ENCODE peak calls at places on chromosomes 1 and 21, in nine cellular contexts. J is DND-41; F is lung; V is CD8-positive, alpha-beta T cell; X is SJSA1; W is MM.1S; H is GM23248; C is HFF-Myc; U is heart left ventricle. A is an unnamed sample.
A peak's percentile ranks its signal among the peaks of the same experiment; 100 is the strongest.

GRCh38 chr1:51378871-51379270 is 48.5 kb upstream of the TTC39A start:
- DNase-seq in J (no peak), F (no peak), V (no peak), X (no peak), W (no peak), H (no peak), C (no peak), U (no peak), A (no peak)

GRCh38 chr1:94543003-94543402 is 1.4 kb upstream of the F3 start:
- DNase-seq in J (no peak), F (no peak), V (no peak), X (no peak), W (no peak), H (peak; percentile 74), C (no peak), U (no peak), A (no peak)

GRCh38 chr1:84410328-84411107 is 12.2 kb downstream of the DNASE2B start:
- DNase-seq in J (no peak), F (no peak), V (no peak), X (no peak), W (no peak), H (no peak), C (no peak), U (no peak), A (no peak)

GRCh38 chr1:103144681-103145080 is 36.4 kb upstream of the COL11A1 start:
- DNase-seq in J (no peak), F (no peak), V (no peak), X (no peak), W (no peak), H (no peak), C (no peak), U (no peak), A (no peak)

GRCh38 chr1:24717867-24718650 is 27.2 kb upstream of the CLIC4 start:
- DNase-seq in J (no peak), F (no peak), V (no peak), X (no peak), W (no peak), H (no peak), C (no peak), U (no peak), A (no peak)

GRCh38 chr1:233627823-233628222 is 13.9 kb downstream of the KCNK1 start:
- DNase-seq in J (no peak), F (no peak), V (no peak), X (no peak), W (peak; percentile 74), H (no peak), C (no peak), U (no peak), A (no peak)

GRCh38 chr21:38742580-38743260 is 63.0 kb upstream of the ETS2 start:
- DNase-seq in J (no peak), F (no peak), V (no peak), X (no peak), W (no peak), H (no peak), C (no peak), U (no peak), A (no peak)

GRCh38 chr1:212062832-212063438 is 27.4 kb downstream of the DTL start:
- DNase-seq in J (no peak), F (no peak), V (no peak), X (no peak), W (peak; percentile 45), H (peak; percentile 78), C (no peak), U (no peak), A (no peak)

GRCh38 chr1:196423612-196424011 is 184.6 kb downstream of the KCNT2 start:
- DNase-seq in J (no peak), F (no peak), V (no peak), X (no peak), W (no peak), H (no peak), C (no peak), U (no peak), A (no peak)

GRCh38 chr1:45409243-45409642 is 69.0 kb upstream of the MUTYH start:
- DNase-seq in J (no peak), F (no peak), V (no peak), X (no peak), W (no peak), H (no peak), C (no peak), U (no peak), A (no peak)

GRCh38 chr1:1230656-1231399 is 973 bp downstream of the SDF4 start:
- DNase-seq in J (peak; percentile 41), F (no peak), V (no peak), X (no peak), W (no peak), H (peak; percentile 90), C (peak; percentile 44), U (no peak), A (no peak)

GRCh38 chr1:107683198-107683657 is 281.8 kb downstream of the VAV3 start:
- DNase-seq in J (no peak), F (no peak), V (no peak), X (no peak), W (no peak), H (peak; percentile 36), C (no peak), U (no peak), A (no peak)

GRCh38 chr1:227999056-227999930 is 7.5 kb upstream of the WNT3A start:
- DNase-seq in J (peak; percentile 70), F (peak; percentile 80), V (peak; percentile 73), X (peak; percentile 70), W (peak; percentile 86), H (peak; percentile 87), C (peak; percentile 25), U (peak; percentile 62), A (no peak)

GRCh38 chr1:98704474-98704873 is 43.0 kb downstream of the SNX7 start:
- DNase-seq in J (peak; percentile 23), F (no peak), V (no peak), X (peak; percentile 47), W (no peak), H (peak; percentile 2), C (peak; percentile 20), U (no peak), A (no peak)

GRCh38 chr1:205504311-205505075 is at the start of gene CDK18:
- DNase-seq in J (peak; percentile 81), F (peak; percentile 91), V (peak; percentile 53), X (no peak), W (peak; percentile 74), H (no peak), C (no peak), U (peak; percentile 86), A (no peak)

DNA sequence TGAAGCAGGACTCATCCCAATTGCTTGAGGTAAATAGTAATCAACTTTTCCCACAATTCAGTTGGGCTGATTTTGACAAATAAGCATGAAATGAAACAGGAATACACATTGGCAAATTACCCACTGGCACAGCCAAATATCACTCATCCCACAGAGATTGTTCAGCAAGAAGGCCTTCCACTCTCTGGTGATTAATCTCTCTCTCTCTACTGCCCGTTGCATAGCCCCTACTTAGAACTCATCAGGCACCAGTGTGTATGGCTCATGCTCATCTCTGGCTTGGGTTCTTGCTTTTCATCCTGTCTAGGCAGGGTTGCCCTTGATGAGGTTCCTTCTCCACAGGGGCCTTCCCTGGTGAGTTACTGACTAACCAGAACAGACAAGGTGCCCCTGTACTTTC is 1.1 kb downstream of the BSDC1 start:
- DNase-seq in J (no peak), F (no peak), V (no peak), X (no peak), W (no peak), H (peak; percentile 84), C (no peak), U (no peak), A (no peak)
- H3K4me3 ChIP-seq in J (peak overlapping the region; percentile 73), F (no peak overlapping the region), V (no peak overlapping the region), X (peak overlapping the region; percentile 74), W (peak overlapping the region; percentile 96), H (peak overlapping the region; percentile 92), C (peak overlapping the region; percentile 71), U (peak overlapping the region; percentile 93), A (peak overlapping the region; percentile 95)

DNA sequence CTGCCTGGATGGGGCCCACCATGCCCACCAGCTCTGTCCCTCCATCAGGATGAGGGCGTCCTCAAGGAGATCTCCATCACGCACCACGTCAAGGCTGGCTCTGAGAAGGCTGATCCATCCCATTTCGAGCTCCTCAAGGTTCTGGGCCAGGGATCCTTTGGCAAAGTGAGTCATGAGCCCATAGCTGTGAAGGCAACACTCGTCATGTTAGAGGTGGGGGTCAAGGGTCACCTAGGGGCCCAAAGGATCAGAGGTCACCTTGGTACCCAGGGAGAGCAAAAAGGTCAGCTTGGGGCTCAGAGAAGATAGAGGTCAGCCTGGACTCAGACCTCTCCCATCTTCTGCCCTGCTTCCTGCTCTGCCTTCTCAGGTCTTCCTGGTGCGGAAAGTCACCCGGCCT is 17.3 kb downstream of the RPS6KA1 start:
- DNase-seq in J (no peak), F (no peak), V (no peak), X (no peak), W (no peak), H (no peak), C (no peak), U (no peak), A (no peak)
- H3K4me3 ChIP-seq in J (peak overlapping the region; percentile 75), F (no peak overlapping the region), V (peak overlapping the region; percentile 100), X (no peak overlapping the region), W (peak overlapping the region; percentile 95), H (no peak overlapping the region), C (no peak overlapping the region), U (no peak overlapping the region), A (no peak overlapping the region)

GRCh38 chr1:26959270-26959669 is 998 bp downstream of the KDF1 start:
- DNase-seq in J (no peak), F (no peak), V (no peak), X (no peak), W (no peak), H (no peak), C (no peak), U (no peak), A (no peak)
- H3K4me3 ChIP-seq in J (no peak overlapping the region), F (peak overlapping the region; percentile 65), V (peak overlapping the region; percentile 77), X (no peak overlapping the region), W (peak overlapping the region; percentile 98), H (no peak overlapping the region), C (no peak overlapping the region), U (peak overlapping the region; percentile 49), A (no peak overlapping the region)

DNA sequence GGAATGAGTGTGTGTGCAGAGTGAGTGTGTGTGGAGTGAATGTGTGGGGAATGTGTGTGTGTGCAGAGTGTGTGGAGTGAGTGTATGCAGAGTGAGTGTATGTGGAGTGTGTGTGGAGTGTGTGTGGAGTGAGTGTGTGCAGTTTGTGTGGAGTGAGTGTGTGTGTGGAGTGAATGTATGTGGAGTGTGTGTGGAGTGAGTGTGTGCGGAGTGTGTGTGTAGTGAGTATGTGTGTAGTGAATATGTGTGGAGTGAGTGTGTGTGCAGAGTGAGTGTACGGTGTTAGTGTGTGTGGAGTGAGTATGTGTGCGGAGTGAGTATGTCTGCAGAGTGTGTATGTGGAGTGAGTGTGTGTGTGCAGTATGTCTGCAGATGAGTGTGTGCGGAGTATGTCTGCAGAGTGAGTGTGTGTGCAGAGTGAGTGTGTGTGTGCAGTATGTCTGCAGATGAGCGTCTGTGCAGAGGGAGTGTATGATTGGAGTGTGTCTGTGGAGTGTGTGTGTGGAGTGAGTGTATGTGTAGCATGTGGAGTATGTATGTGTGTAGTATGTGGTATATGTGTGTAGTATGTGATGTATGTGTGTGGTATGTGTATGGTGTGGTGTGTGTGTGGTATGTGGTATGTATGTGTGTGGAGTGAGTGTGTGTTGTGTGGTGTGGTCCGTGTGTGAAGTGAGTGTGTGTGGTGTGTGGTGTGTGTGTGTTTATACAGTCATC is 59.7 kb upstream of the CLDN14 start:
- DNase-seq in J (no peak), F (no peak), V (no peak), X (no peak), W (no peak), H (no peak), C (no peak), U (no peak), A (no peak)
- H3K4me3 ChIP-seq in J (no peak overlapping the region), F (no peak overlapping the region), V (no peak overlapping the region), X (no peak overlapping the region), W (no peak overlapping the region), H (no peak overlapping the region), C (no peak overlapping the region), U (no peak overlapping the region), A (no peak overlapping the region)

GRCh38 chr1:113886417-113887391 is 677 bp downstream of the BCL2L15 start:
- DNase-seq in J (no peak), F (no peak), V (no peak), X (no peak), W (no peak), H (no peak), C (no peak), U (no peak), A (no peak)
- H3K4me3 ChIP-seq in J (no peak overlapping the region), F (no peak overlapping the region), V (no peak overlapping the region), X (no peak overlapping the region), W (no peak overlapping the region), H (no peak overlapping the region), C (no peak overlapping the region), U (no peak overlapping the region), A (no peak overlapping the region)